ENCODE peak calls at places on chromosomes 5 and 9, in five cellular contexts. B, I, K, P and J are unnamed samples.

GRCh38 chr5:168647083-168647482 is 67.9 kb upstream of the PANK3 start:
- DNase-seq in B (no peak), P (no peak), I (no peak), K (no peak), J (no peak)

GRCh38 chr9:21481470-21482057 is 549 bp downstream of the IFNE start:
- DNase-seq in I (no peak), K (no peak), P (no peak), B (no peak), J (no peak)

GRCh38 chr5:69492391-69493234 is at the start of gene OCLN:
- DNase-seq in P (peak; percentile 98), K (peak; percentile 98), I (no peak), B (peak; percentile 1), J (no peak)

GRCh38 chr5:53991942-53992341 is 318.4 kb downstream of the ARL15 start:
- DNase-seq in B (no peak), P (no peak), K (no peak), I (no peak), J (no peak)

GRCh38 chr5:96633820-96634219 is 28.4 kb upstream of the CAST start:
- DNase-seq in P (no peak), K (no peak), I (no peak), B (no peak), J (no peak)

GRCh38 chr9:126058631-126059030 is 268.0 kb upstream of the MVB12B start:
- DNase-seq in I (no peak), P (no peak), B (no peak), K (no peak), J (no peak)

GRCh38 chr5:179112469-179113142 is 52.4 kb downstream of the ZNF354C start:
- DNase-seq in P (peak; percentile 12), I (no peak), K (no peak), B (no peak), J (no peak)

GRCh38 chr5:115946655-115947054 is 15.6 kb upstream of the LVRN start:
- DNase-seq in K (no peak), B (no peak), P (no peak), I (no peak), J (no peak)

GRCh38 chr5:158429564-158429963 is 570.6 kb upstream of the CLINT1 start:
- DNase-seq in K (no peak), I (no peak), P (no peak), B (no peak), J (no peak)

GRCh38 chr5:9707766-9708462 is 77.8 kb upstream of the TAS2R1 start:
- DNase-seq in K (no peak), I (no peak), P (peak; percentile 49), B (no peak), J (no peak)

GRCh38 chr5:138706655-138707480 is 46.4 kb upstream of the CTNNA1 start:
- DNase-seq in I (no peak), P (peak; percentile 60), B (no peak), K (peak; percentile 32), J (no peak)

GRCh38 chr9:91572044-91572443 is 148.4 kb upstream of the NFIL3 start:
- DNase-seq in P (peak; percentile 54), K (no peak), B (no peak), I (no peak), J (no peak)

GRCh38 chr5:169805527-169805934 is 168.5 kb downstream of the DOCK2 start:
- DNase-seq in I (no peak), K (no peak), B (no peak), P (peak; percentile 66), J (no peak)

GRCh38 chr9:121929893-121930875 is 162.9 kb downstream of the TTLL11 start:
- DNase-seq in I (no peak), K (peak; percentile 77), P (peak; percentile 91), B (no peak), J (no peak)

GRCh38 chr5:1360861-1361260 is 16.0 kb upstream of the CLPTM1L start:
- DNase-seq in B (no peak), P (no peak), K (no peak), I (no peak), J (no peak)

GRCh38 chr5:31269259-31269658 is 75.8 kb downstream of the CDH6 start:
- DNase-seq in I (no peak), B (no peak), P (no peak), K (no peak), J (no peak)

GRCh38 chr5:168943999-168944398 is 356.9 kb downstream of the SLIT3 start:
- DNase-seq in B (no peak), I (no peak), K (no peak), P (peak; percentile 69), J (no peak)

GRCh38 chr5:176415240-176416122 is 858 bp downstream of the CLTB start:
- DNase-seq in I (no peak), P (peak; percentile 73), K (no peak), B (peak; percentile 13), J (no peak)

GRCh38 chr9:3191715-3192114 is 334.1 kb downstream of the RFX3 start:
- DNase-seq in B (no peak), I (no peak), K (no peak), P (no peak), J (no peak)

GRCh38 chr9:134433101-134433500 is 106.8 kb downstream of the RXRA start:
- DNase-seq in I (no peak), B (no peak), P (no peak), K (no peak), J (no peak)

DNA sequence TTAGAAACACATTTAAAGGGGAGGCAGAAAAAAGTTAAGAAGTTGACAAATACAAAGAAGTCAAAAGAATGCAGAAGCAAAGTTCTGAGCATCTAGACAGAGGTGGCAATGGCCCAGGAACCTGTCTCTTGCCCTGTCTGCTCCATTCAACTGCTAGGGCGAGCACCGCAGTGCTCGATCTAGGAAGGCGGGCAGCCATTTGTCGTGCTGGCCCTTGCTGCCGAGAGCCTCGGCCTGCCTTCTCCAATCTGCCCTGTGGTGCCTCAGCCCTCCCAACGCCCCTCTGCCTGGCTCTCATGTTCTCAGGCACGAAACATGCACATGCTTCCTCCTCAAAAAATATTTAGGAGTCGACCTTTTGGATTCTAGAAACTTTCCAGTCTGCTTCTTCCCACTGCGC is 42.2 kb downstream of the DDX31 start:
- DNase-seq in P (no peak), I (no peak), B (no peak), K (no peak), J (no peak)
- H3K36me3 ChIP-seq in P (peaks cover 88% of the 10 kb centered on the region), I (peaks cover 61% of the 10 kb centered on the region), B (peaks cover 73% of the 10 kb centered on the region), K (peaks cover 13% of the 10 kb centered on the region), J (peaks cover 35% of the 10 kb centered on the region)

DNA sequence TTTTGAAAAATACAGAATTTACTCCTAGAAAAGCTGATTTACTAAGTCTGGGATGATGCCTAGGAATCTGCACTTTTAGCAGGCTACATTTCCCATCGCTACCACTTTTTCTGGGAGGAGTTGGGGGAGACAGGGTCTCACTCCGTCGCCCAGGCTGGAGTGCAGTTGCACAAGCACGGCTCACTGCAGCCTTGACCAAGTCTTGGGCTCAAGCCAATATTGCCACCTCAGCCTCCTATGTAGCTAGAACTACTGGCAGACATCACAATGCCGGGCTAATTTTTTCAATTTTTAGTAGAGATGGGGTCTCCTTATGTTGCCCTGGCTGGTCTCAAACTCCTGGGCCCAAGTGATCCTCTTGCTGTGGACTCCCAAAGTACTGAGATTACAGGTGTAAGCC is 85.9 kb downstream of the NR6A1 start:
- DNase-seq in P (no peak), I (no peak), K (no peak), B (no peak), J (no peak)
- H3K36me3 ChIP-seq in P (peaks cover 22% of the 10 kb centered on the region), I (no peaks in the 10 kb centered on the region), K (no peaks in the 10 kb centered on the region), B (no peaks in the 10 kb centered on the region), J (no peaks in the 10 kb centered on the region)

GRCh38 chr5:14489643-14490042 is 91.9 kb upstream of the OTULINL start:
- DNase-seq in I (no peak), K (no peak), B (no peak), P (no peak), J (no peak)

GRCh38 chr5:14490309-14490711 is 91.3 kb upstream of the OTULINL start:
- DNase-seq in P (no peak), I (no peak), K (no peak), B (no peak), J (no peak)

GRCh38 chr5:14491015-14491414 is 90.6 kb upstream of the OTULINL start:
- DNase-seq in K (no peak), B (no peak), P (no peak), I (no peak), J (no peak)

GRCh38 chr5:14491505-14491904 is 90.1 kb upstream of the OTULINL start:
- DNase-seq in K (no peak), I (no peak), B (no peak), P (no peak), J (no peak)

GRCh38 chr5:14492341-14492964 is 89.1 kb upstream of the OTULINL start:
- DNase-seq in I (no peak), P (no peak), B (no peak), K (no peak), J (no peak)
- H3K36me3 ChIP-seq in I (no peaks in the 10 kb centered on the region), P (peaks cover 60% of the 10 kb centered on the region), B (no peaks in the 10 kb centered on the region), K (peaks cover 13% of the 10 kb centered on the region), J (no peaks in the 10 kb centered on the region)

DNA sequence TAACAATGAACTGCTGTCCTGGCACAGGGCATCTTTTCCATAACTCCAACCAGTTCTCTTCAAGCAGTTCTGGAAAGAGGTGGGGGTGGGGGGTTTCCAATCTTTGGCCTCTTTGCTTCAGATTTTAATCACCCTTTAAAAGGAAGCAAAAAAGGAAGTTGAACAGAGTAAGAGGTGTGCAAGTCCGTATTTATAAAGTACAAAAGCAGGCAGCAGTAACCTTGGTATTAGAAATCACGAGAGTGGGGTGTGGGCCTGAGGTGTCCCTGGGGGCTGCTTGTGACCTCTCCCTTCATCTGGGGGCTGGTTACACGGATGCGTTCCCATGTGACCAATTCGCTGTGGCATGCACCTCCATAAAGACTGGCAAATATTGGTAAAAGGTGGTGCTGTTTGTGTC is 70.5 kb downstream of the PTCH1 start:
- DNase-seq in K (no peak), P (no peak), I (no peak), B (no peak), J (no peak)
- H3K36me3 ChIP-seq in K (peaks cover 7% of the 10 kb centered on the region), P (peaks cover 44% of the 10 kb centered on the region), I (peaks cover 18% of the 10 kb centered on the region), B (peaks cover 23% of the 10 kb centered on the region), J (peaks cover 7% of the 10 kb centered on the region)